ENCODE peak calls at places on chromosomes 6 and 20, in seven cellular contexts. One of them, this sample, is unnamed.

GRCh38 chr20:25048519-25048952 is 9.4 kb downstream of the ACSS1 start:
- DNase-seq in iris pigment epithelial cell: no peak
- DNase-seq in chondrocyte: peak; percentile 53
- DNase-seq in epithelial cell of esophagus: no peak
- DNase-seq in central memory CD4-positive, alpha-beta T cell: no peak
- DNase-seq in NCI-H1048: no peak
- DNase-seq in NCI-H524 treated with DMSO at 0.1 percent for 48 hours: no peak
- DNase-seq in this sample: no peak

GRCh38 chr6:129598244-129599187 is 111.5 kb downstream of the ARHGAP18 start:
- DNase-seq in NCI-H1048: peak; percentile 57
- DNase-seq in iris pigment epithelial cell: peak; percentile 79
- DNase-seq in epithelial cell of esophagus: peak; percentile 75
- DNase-seq in central memory CD4-positive, alpha-beta T cell: peak; percentile 65
- DNase-seq in chondrocyte: no peak
- DNase-seq in NCI-H524 treated with DMSO at 0.1 percent for 48 hours: peak; percentile 31
- DNase-seq in this sample: peak; percentile 55

GRCh38 chr20:7856756-7857155 is 83.5 kb downstream of the HAO1 start:
- DNase-seq in central memory CD4-positive, alpha-beta T cell: no peak
- DNase-seq in chondrocyte: no peak
- DNase-seq in iris pigment epithelial cell: peak; percentile 79
- DNase-seq in epithelial cell of esophagus: peak; percentile 91
- DNase-seq in NCI-H1048: no peak
- DNase-seq in NCI-H524 treated with DMSO at 0.1 percent for 48 hours: no peak
- DNase-seq in this sample: no peak

GRCh38 chr6:34486106-34486740 is 20.3 kb downstream of the PACSIN1 start:
- DNase-seq in NCI-H1048: no peak
- DNase-seq in NCI-H524 treated with DMSO at 0.1 percent for 48 hours: no peak
- DNase-seq in central memory CD4-positive, alpha-beta T cell: peak; percentile 9
- DNase-seq in chondrocyte: peak; percentile 40
- DNase-seq in iris pigment epithelial cell: no peak
- DNase-seq in epithelial cell of esophagus: no peak
- DNase-seq in this sample: no peak

GRCh38 chr20:59010995-59011873 is 4.2 kb upstream of the CTSZ start:
- DNase-seq in central memory CD4-positive, alpha-beta T cell: no peak
- DNase-seq in chondrocyte: no peak
- DNase-seq in iris pigment epithelial cell: peak; percentile 88
- DNase-seq in NCI-H1048: no peak
- DNase-seq in epithelial cell of esophagus: peak; percentile 78
- DNase-seq in NCI-H524 treated with DMSO at 0.1 percent for 48 hours: no peak
- DNase-seq in this sample: no peak

GRCh38 chr20:3340443-3340842 is 67.0 kb downstream of the DNAAF9 start:
- DNase-seq in iris pigment epithelial cell: peak; percentile 30
- DNase-seq in central memory CD4-positive, alpha-beta T cell: no peak
- DNase-seq in NCI-H524 treated with DMSO at 0.1 percent for 48 hours: peak; percentile 13
- DNase-seq in chondrocyte: no peak
- DNase-seq in epithelial cell of esophagus: no peak
- DNase-seq in NCI-H1048: no peak
- DNase-seq in this sample: no peak

GRCh38 chr20:32205502-32206382 is 1.8 kb downstream of the PLAGL2 start:
- DNase-seq in chondrocyte: no peak
- DNase-seq in NCI-H524 treated with DMSO at 0.1 percent for 48 hours: peak; percentile 98
- DNase-seq in central memory CD4-positive, alpha-beta T cell: no peak
- DNase-seq in NCI-H1048: no peak
- DNase-seq in epithelial cell of esophagus: peak; percentile 68
- DNase-seq in iris pigment epithelial cell: peak; percentile 40
- DNase-seq in this sample: no peak

GRCh38 chr6:24500683-24501082 is 5.9 kb downstream of the ALDH5A1 start:
- DNase-seq in central memory CD4-positive, alpha-beta T cell: no peak
- DNase-seq in epithelial cell of esophagus: peak; percentile 25
- DNase-seq in NCI-H1048: no peak
- DNase-seq in NCI-H524 treated with DMSO at 0.1 percent for 48 hours: no peak
- DNase-seq in chondrocyte: no peak
- DNase-seq in iris pigment epithelial cell: no peak
- DNase-seq in this sample: no peak

GRCh38 chr20:10402938-10403593 is 31.0 kb downstream of the MKKS start:
- DNase-seq in central memory CD4-positive, alpha-beta T cell: no peak
- DNase-seq in epithelial cell of esophagus: no peak
- DNase-seq in chondrocyte: no peak
- DNase-seq in iris pigment epithelial cell: peak; percentile 34
- DNase-seq in NCI-H524 treated with DMSO at 0.1 percent for 48 hours: no peak
- DNase-seq in NCI-H1048: no peak
- DNase-seq in this sample: no peak

GRCh38 chr6:112618796-112619195 is 271.7 kb downstream of the RFPL4B start:
- DNase-seq in chondrocyte: no peak
- DNase-seq in NCI-H1048: no peak
- DNase-seq in central memory CD4-positive, alpha-beta T cell: no peak
- DNase-seq in iris pigment epithelial cell: no peak
- DNase-seq in epithelial cell of esophagus: no peak
- DNase-seq in NCI-H524 treated with DMSO at 0.1 percent for 48 hours: no peak
- DNase-seq in this sample: no peak

GRCh38 chr6:7273709-7274108 is 39.3 kb downstream of the SSR1 start:
- DNase-seq in NCI-H524 treated with DMSO at 0.1 percent for 48 hours: no peak
- DNase-seq in central memory CD4-positive, alpha-beta T cell: no peak
- DNase-seq in chondrocyte: no peak
- DNase-seq in NCI-H1048: no peak
- DNase-seq in epithelial cell of esophagus: no peak
- DNase-seq in iris pigment epithelial cell: no peak
- DNase-seq in this sample: no peak

GRCh38 chr6:79377830-79378460 is 143.5 kb upstream of the HMGN3 start:
- DNase-seq in epithelial cell of esophagus: peak; percentile 24
- DNase-seq in iris pigment epithelial cell: peak; percentile 48
- DNase-seq in chondrocyte: no peak
- DNase-seq in NCI-H1048: no peak
- DNase-seq in NCI-H524 treated with DMSO at 0.1 percent for 48 hours: no peak
- DNase-seq in central memory CD4-positive, alpha-beta T cell: no peak
- DNase-seq in this sample: no peak

GRCh38 chr20:56504373-56505005 is 20.1 kb upstream of the FAM209A start:
- DNase-seq in iris pigment epithelial cell: no peak
- DNase-seq in central memory CD4-positive, alpha-beta T cell: peak; percentile 9
- DNase-seq in epithelial cell of esophagus: no peak
- DNase-seq in chondrocyte: no peak
- DNase-seq in NCI-H1048: no peak
- DNase-seq in NCI-H524 treated with DMSO at 0.1 percent for 48 hours: no peak
- DNase-seq in this sample: peak; percentile 3

GRCh38 chr6:71168233-71168765 is 120.3 kb upstream of the OGFRL1 start:
- DNase-seq in NCI-H1048: no peak
- DNase-seq in NCI-H524 treated with DMSO at 0.1 percent for 48 hours: no peak
- DNase-seq in iris pigment epithelial cell: no peak
- DNase-seq in epithelial cell of esophagus: no peak
- DNase-seq in central memory CD4-positive, alpha-beta T cell: no peak
- DNase-seq in chondrocyte: no peak
- DNase-seq in this sample: no peak

GRCh38 chr6:149923327-149923986 is 536 bp upstream of the RAET1G start:
- DNase-seq in chondrocyte: peak; percentile 69
- DNase-seq in central memory CD4-positive, alpha-beta T cell: no peak
- DNase-seq in NCI-H1048: no peak
- DNase-seq in NCI-H524 treated with DMSO at 0.1 percent for 48 hours: no peak
- DNase-seq in iris pigment epithelial cell: no peak
- DNase-seq in epithelial cell of esophagus: no peak
- DNase-seq in this sample: no peak

GRCh38 chr6:29451471-29452193 is 5.2 kb downstream of the OR11A1 start:
- DNase-seq in iris pigment epithelial cell: peak; percentile 16
- DNase-seq in central memory CD4-positive, alpha-beta T cell: no peak
- DNase-seq in NCI-H1048: no peak
- DNase-seq in epithelial cell of esophagus: peak; percentile 73
- DNase-seq in NCI-H524 treated with DMSO at 0.1 percent for 48 hours: no peak
- DNase-seq in chondrocyte: no peak
- DNase-seq in this sample: no peak

GRCh38 chr6:16238057-16238657 is at the start of gene GMPR:
- DNase-seq in NCI-H524 treated with DMSO at 0.1 percent for 48 hours: peak; percentile 22
- DNase-seq in iris pigment epithelial cell: peak; percentile 60
- DNase-seq in NCI-H1048: no peak
- DNase-seq in chondrocyte: no peak
- DNase-seq in central memory CD4-positive, alpha-beta T cell: peak; percentile 74
- DNase-seq in epithelial cell of esophagus: peak; percentile 31
- DNase-seq in this sample: peak; percentile 47